ENCODE peak calls at places on chromosome 6, in five cellular contexts. H is breast epithelium, A is fibroblast of pulmonary artery, S is epithelial cell of esophagus, R is HFFc6. Z is an unnamed sample.

GRCh38 chr6:28888097-28888496 is 35.7 kb downstream of the TRIM27 start:
- DNase-seq in H (no peak), A (no peak), S (no peak), R (no peak), Z (no peak)

GRCh38 chr6:47464052-47464451 is 13.5 kb upstream of the CD2AP start:
- DNase-seq in H (no peak), A (no peak), S (peak; percentile 69), R (no peak), Z (peak; percentile 36)

GRCh38 chr6:45560421-45560820 is 182.7 kb upstream of the SUPT3H start:
- DNase-seq in H (no peak), A (no peak), S (no peak), R (no peak), Z (no peak)

GRCh38 chr6:44624226-44624625 is 236.7 kb downstream of the CDC5L start:
- DNase-seq in H (no peak), A (no peak), S (no peak), R (no peak), Z (no peak)

GRCh38 chr6:56840467-56841371 is 114.2 kb upstream of the BEND6 start:
- DNase-seq in H (no peak), A (peak; percentile 68), S (peak; percentile 78), R (peak; percentile 82), Z (peak; percentile 33)

GRCh38 chr6:44041461-44042260 is 85.6 kb downstream of the MRPL14 start:
- DNase-seq in H (no peak), A (peak; percentile 97), S (peak; percentile 92), R (peak; percentile 93), Z (peak; percentile 96)

GRCh38 chr6:32944265-32944664 is 3.4 kb upstream of the HLA-DMB start:
- DNase-seq in H (no peak), A (no peak), S (no peak), R (no peak), Z (no peak)

GRCh38 chr6:159691133-159691962 is 1.7 kb downstream of the SOD2 start:
- DNase-seq in H (no peak), A (peak; percentile 98), S (peak; percentile 87), R (peak; percentile 83), Z (peak; percentile 89)

GRCh38 chr6:45590751-45591184 is 213.0 kb upstream of the SUPT3H start:
- DNase-seq in H (no peak), A (peak; percentile 63), S (no peak), R (no peak), Z (peak; percentile 46)

GRCh38 chr6:157707576-157707975 is 115.5 kb upstream of the SNX9 start:
- DNase-seq in H (no peak), A (no peak), S (no peak), R (no peak), Z (no peak)

GRCh38 chr6:148401581-148401980 is 58.9 kb downstream of the SASH1 start:
- DNase-seq in H (no peak), A (no peak), S (no peak), R (no peak), Z (no peak)

GRCh38 chr6:2436391-2437154 is 191.2 kb upstream of the GMDS start:
- DNase-seq in H (no peak), A (no peak), S (no peak), R (no peak), Z (no peak)

GRCh38 chr6:65818576-65818975 is 111.5 kb upstream of the EYS start:
- DNase-seq in H (no peak), A (no peak), S (no peak), R (no peak), Z (no peak)

GRCh38 chr6:158737710-158738615 is 81.2 kb downstream of the EZR start:
- DNase-seq in H (no peak), A (peak; percentile 39), S (peak; percentile 94), R (peak; percentile 42), Z (peak; percentile 86)

GRCh38 chr6:25056130-25056529 is 120.4 kb upstream of the RIPOR2 start:
- DNase-seq in H (no peak), A (no peak), S (no peak), R (no peak), Z (no peak)

GRCh38 chr6:70563540-70563939 is 3.2 kb upstream of the SDHAF4 start:
- DNase-seq in H (no peak), A (peak; percentile 42), S (no peak), R (no peak), Z (no peak)

GRCh38 chr6:70566751-70567382 is at the start of gene SDHAF4:
- DNase-seq in H (peak; percentile 91), A (peak; percentile 87), S (peak; percentile 88), R (peak; percentile 82), Z (peak; percentile 93)
- TF ChIP-seq CTCF in H (no peak), A (no peak), S (no peak), R (peak; percentile 37), Z (no peak)

GRCh38 chr6:111478749-111479148 is 4.3 kb downstream of the REV3L start:
- DNase-seq in H (no peak), A (peak; percentile 72), S (peak; percentile 65), R (peak; percentile 60), Z (peak; percentile 73)
- TF ChIP-seq CTCF in H (no peak), A (peak; percentile 47), S (peak; percentile 51), R (peak; percentile 61), Z (peak; percentile 39)

GRCh38 chr6:146111864-146112263 is 83.0 kb downstream of the GRM1 start:
- DNase-seq in H (no peak), A (no peak), S (peak; percentile 91), R (no peak), Z (peak; percentile 29)
- TF ChIP-seq CTCF in H (no peak), A (no peak), S (peak; percentile 51), R (no peak), Z (no peak)

DNA sequence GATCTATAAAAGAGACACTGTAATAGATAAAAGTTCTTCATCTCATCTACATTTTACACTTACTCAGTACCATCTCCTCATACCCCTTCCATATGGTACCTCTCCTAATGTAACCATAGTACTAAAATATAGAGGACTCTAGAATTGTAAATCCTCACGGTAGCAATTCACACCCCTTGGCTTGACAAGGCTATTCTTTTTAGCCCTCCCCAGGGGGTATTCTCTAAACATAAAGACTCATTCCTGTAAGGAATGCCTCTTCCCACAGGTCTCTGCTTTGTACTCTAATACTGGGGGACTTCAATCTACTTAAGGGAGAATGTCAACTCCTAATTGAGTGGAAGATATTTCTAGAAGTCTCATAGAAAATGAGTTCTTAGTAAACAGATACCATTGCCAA is 85.9 kb downstream of the VIP start:
- DNase-seq in H (no peak), A (no peak), S (no peak), R (no peak), Z (no peak)
- TF ChIP-seq CTCF in H (no peak), A (no peak), S (no peak), R (no peak), Z (no peak)

GRCh38 chr6:143157146-143157545 is 96.5 kb downstream of the AIG1 start:
- DNase-seq in H (no peak), A (no peak), S (peak; percentile 17), R (peak; percentile 41), Z (no peak)
- TF ChIP-seq CTCF in H (no peak), A (no peak), S (no peak), R (no peak), Z (no peak)

DNA sequence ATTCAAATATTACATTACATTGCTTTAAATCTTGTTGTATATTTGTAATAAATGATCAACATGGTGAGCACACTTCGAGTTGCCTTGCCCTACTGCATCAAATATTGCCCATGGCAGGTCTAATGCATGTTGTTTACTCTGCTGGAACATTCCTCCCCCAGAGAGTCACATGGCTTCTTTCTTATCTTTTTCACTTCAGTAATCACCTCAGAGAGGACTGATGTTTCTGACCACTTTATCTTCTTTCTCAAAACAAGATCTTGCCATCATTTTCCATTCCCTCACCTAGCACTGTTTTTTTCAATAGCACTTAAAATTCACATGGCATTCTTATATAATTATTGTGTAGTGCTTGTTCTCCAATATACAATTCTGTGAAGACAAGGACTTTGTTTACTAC is 243.5 kb upstream of the THEMIS start:
- DNase-seq in H (no peak), A (no peak), S (no peak), R (no peak), Z (no peak)
- TF ChIP-seq CTCF in H (no peak), A (no peak), S (no peak), R (no peak), Z (no peak)

GRCh38 chr6:151230277-151230577 is 9.5 kb upstream of the AKAP12 start:
- DNase-seq in H (no peak), A (no peak), S (no peak), R (no peak), Z (no peak)
- TF ChIP-seq CTCF in H (no peak), A (no peak), S (no peak), R (no peak), Z (no peak)

DNA sequence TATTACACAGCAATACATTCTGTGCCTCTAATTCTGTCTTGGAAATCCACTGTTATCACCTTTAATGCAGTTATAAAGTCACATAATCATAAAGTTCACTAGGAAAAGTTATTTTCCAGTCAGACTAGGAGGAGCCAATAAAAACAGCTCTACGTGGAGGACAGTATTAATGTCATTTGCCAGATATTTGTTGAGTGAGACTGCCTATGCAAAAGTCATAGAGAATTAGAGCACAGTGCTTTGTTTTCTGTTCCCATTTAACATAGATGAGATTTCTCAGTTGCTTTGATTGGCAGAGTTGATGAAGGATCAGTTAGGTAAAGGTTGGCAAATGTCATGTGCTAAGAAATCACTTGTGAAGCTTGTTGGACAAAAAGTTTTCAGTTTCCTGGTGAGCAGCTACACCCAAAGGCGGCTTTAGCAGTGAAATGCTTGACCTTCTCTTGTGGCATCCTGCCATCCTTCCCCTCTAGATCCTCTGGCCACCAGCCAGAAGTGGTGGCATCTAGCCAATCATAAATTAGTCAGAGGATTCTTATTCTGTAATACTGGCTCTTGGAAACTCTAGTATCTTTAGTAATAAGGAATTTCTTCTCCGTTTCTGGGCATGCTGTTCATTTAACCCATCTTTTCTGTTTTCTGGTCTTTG is 37.0 kb downstream of the BCKDHB start:
- DNase-seq in H (peak; percentile 52), A (peak; percentile 95), S (peak; percentile 81), R (peak; percentile 86), Z (peak; percentile 98)
- TF ChIP-seq CTCF in H (no peak), A (no peak), S (no peak), R (no peak), Z (no peak)

GRCh38 chr6:90220273-90220672 is 76.4 kb downstream of the BACH2 start:
- DNase-seq in H (no peak), A (no peak), S (no peak), R (no peak), Z (no peak)
- TF ChIP-seq CTCF in H (no peak), A (no peak), S (no peak), R (no peak), Z (no peak)

DNA sequence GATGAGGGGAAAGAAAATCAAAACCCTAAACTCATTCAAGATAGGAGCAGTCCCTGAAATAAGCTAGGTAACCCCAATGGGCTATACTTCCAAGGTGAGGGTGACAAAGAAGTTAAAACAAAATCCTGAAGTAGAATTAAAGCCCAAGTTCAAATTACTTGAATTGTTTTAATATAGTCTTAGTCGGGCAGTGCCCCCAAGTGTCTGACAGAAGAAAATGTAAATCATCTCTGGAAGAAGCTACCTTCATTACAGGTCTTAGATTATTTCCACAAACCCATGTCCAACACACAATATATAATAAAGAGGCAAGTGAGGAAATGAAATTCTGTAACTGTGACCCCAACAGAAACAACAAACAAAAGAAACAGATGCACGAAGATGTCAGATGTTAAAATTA is 36.8 kb upstream of the L3MBTL3 start:
- DNase-seq in H (no peak), A (peak; percentile 23), S (peak; percentile 36), R (peak; percentile 16), Z (peak; percentile 31)
- TF ChIP-seq CTCF in H (no peak), A (peak; percentile 23), S (peak; percentile 46), R (peak; percentile 63), Z (peak; percentile 31)

Z was measured in MCF 10A.